ENCODE peak calls at places on chromosomes 5 and 9, in four cellular contexts. Q is A549, H is SK-N-SH, E is K562. K is an unnamed sample.

GRCh38 chr9:100911273-100911672 is 117.3 kb upstream of the PLPPR1 start:
- DNase-seq in Q (no peak), E (no peak), H (no peak), K (no peak)

GRCh38 chr5:181133610-181134231 is 2.8 kb upstream of the OR2V1 start:
- DNase-seq in H (no peak), Q (peak), E (peak), K (peak)

GRCh38 chr9:134333874-134334581 is 7.8 kb downstream of the RXRA start:
- DNase-seq in Q (no peak), H (no peak), E (no peak), K (no peak)

GRCh38 chr5:177124486-177124991 is 9.0 kb upstream of the NSD1 start:
- DNase-seq in H (no peak), E (peak), Q (no peak), K (no peak)

GRCh38 chr9:81410201-81410600 is 279.1 kb downstream of the TLE1 start:
- DNase-seq in Q (peak), H (no peak), E (no peak), K (peak)

GRCh38 chr9:73838871-73839270 is 658.3 kb upstream of the RORB start:
- DNase-seq in H (no peak), E (no peak), Q (no peak), K (no peak)

GRCh38 chr5:94830520-94830919 is 212.1 kb downstream of the SLF1 start:
- DNase-seq in Q (no peak), H (peak), E (peak), K (no peak)

GRCh38 chr5:138468966-138469539 is 3.8 kb downstream of the EGR1 start:
- DNase-seq in H (no peak), Q (no peak), E (no peak), K (peak)

GRCh38 chr9:87285183-87285582 is 212.5 kb upstream of the DAPK1 start:
- DNase-seq in Q (no peak), E (no peak), H (peak), K (peak)

GRCh38 chr9:93130861-93131481 is 3.1 kb downstream of the NINJ1 start:
- DNase-seq in H (no peak), E (no peak), Q (no peak), K (no peak)

GRCh38 chr9:20642045-20642444 is 19.7 kb upstream of the MLLT3 start:
- DNase-seq in H (no peak), E (no peak), Q (no peak), K (no peak)

GRCh38 chr5:156846914-156847313 is 3.2 kb upstream of the PPP1R2B start:
- DNase-seq in E (no peak), Q (no peak), H (no peak), K (no peak)

GRCh38 chr5:113451797-113452196 is 17.0 kb upstream of the TSSK1B start:
- DNase-seq in Q (no peak), E (no peak), H (no peak), K (no peak)

GRCh38 chr5:16612007-16612406 is 4.8 kb downstream of the RETREG1 start:
- DNase-seq in Q (no peak), E (no peak), H (no peak), K (no peak)

GRCh38 chr5:116626272-116626723 is 51.7 kb upstream of the SEMA6A start:
- DNase-seq in H (no peak), Q (no peak), E (no peak), K (peak)

GRCh38 chr9:123894822-123895221 is 35.1 kb downstream of the DENND1A start:
- DNase-seq in E (no peak), Q (no peak), H (no peak), K (no peak)

GRCh38 chr5:1643651-1644392 is 120.1 kb upstream of the LPCAT1 start:
- DNase-seq in Q (peak), H (peak), E (no peak), K (no peak)

GRCh38 chr9:27467486-27467885 is 56.6 kb upstream of the IFNK start:
- DNase-seq in E (no peak), Q (no peak), H (no peak), K (no peak)

GRCh38 chr5:40681351-40682311 is 1.9 kb downstream of the PTGER4 start:
- DNase-seq in Q (no peak), H (peak), E (no peak), K (no peak)

GRCh38 chr5:132490484-132491367 is at the start of gene IRF1:
- DNase-seq in H (peak), Q (peak), E (peak), K (peak)

GRCh38 chr9:116112236-116112635 is 41.4 kb upstream of the PAPPA start:
- DNase-seq in Q (peak), H (no peak), E (no peak), K (peak)

GRCh38 chr5:111513175-111513520 is 813 bp upstream of the STARD4 start:
- DNase-seq in H (peak), Q (no peak), E (no peak), K (no peak)

GRCh38 chr5:179840321-179840720 is 18.3 kb downstream of the MRNIP start:
- DNase-seq in Q (no peak), E (no peak), H (no peak), K (no peak)

GRCh38 chr9:86960938-86961337 is 13.6 kb upstream of the GAS1 start:
- DNase-seq in E (no peak), H (no peak), Q (no peak), K (no peak)

GRCh38 chr5:138724470-138725146 is 28.6 kb upstream of the CTNNA1 start:
- DNase-seq in H (no peak), Q (no peak), E (no peak), K (no peak)

GRCh38 chr9:893843-894420 is 52.4 kb downstream of the DMRT1 start:
- DNase-seq in E (peak), H (peak), Q (peak), K (peak)

GRCh38 chr9:91758491-91758981 is 191.5 kb downstream of the ROR2 start:
- DNase-seq in H (peak), E (peak), Q (peak), K (peak)

GRCh38 chr5:150783422-150783928 is 4.9 kb downstream of the SMIM3 start:
- DNase-seq in Q (no peak), H (no peak), E (no peak), K (peak)

GRCh38 chr5:151095341-151096000 is 14.6 kb upstream of the TNIP1 start:
- DNase-seq in Q (no peak), E (peak), H (peak), K (no peak)

GRCh38 chr5:766666-767431 is 17.7 kb downstream of the ZDHHC11B start:
- DNase-seq in E (no peak), Q (no peak), H (peak), K (no peak)

GRCh38 chr9:4781408-4781807 is 11.3 kb upstream of the RCL1 start:
- DNase-seq in Q (no peak), E (no peak), H (no peak), K (no peak)

GRCh38 chr5:32474201-32474854 is 29.8 kb upstream of the ZFR start:
- DNase-seq in H (no peak), E (no peak), Q (no peak), K (no peak)

GRCh38 chr5:126446498-126447224 is 23.5 kb downstream of the GRAMD2B start:
- DNase-seq in Q (no peak), H (no peak), E (no peak), K (peak)

GRCh38 chr9:99606955-99607354 is 214.7 kb upstream of the NR4A3 start:
- DNase-seq in E (peak), Q (no peak), H (peak), K (no peak)

GRCh38 chr9:105026451-105026850 is 98.5 kb upstream of the ABCA1 start:
- DNase-seq in E (no peak), H (no peak), Q (no peak), K (peak)

GRCh38 chr9:18208166-18209059 is 265.5 kb upstream of the ADAMTSL1 start:
- DNase-seq in H (peak), Q (peak), E (no peak), K (peak)

GRCh38 chr5:108728566-108729305 is 19.0 kb upstream of the FER start:
- DNase-seq in E (peak), Q (no peak), H (peak), K (no peak)
- TF ChIP-seq SMC3 in E (no peak), Q (no peak), H (no peak), K (no peak)

GRCh38 chr5:148831590-148832565 is 5.5 kb downstream of the ADRB2 start:
- DNase-seq in E (no peak), Q (no peak), H (no peak), K (no peak)
- TF ChIP-seq SMC3 in E (no peak), Q (no peak), H (no peak), K (no peak)

GRCh38 chr9:128818099-128818838 is at the start of gene ENDOG:
- DNase-seq in E (peak), H (peak), Q (peak), K (peak)

GRCh38 chr9:128820665-128821583 is 2.6 kb downstream of the ENDOG start:
- DNase-seq in H (no peak), Q (no peak), E (no peak), K (no peak)

GRCh38 chr9:128821584-128822406 is 3.5 kb downstream of the ENDOG start:
- DNase-seq in H (no peak), E (no peak), Q (no peak), K (no peak)

GRCh38 chr9:128819716-128820664 is 1.7 kb downstream of the ENDOG start:
- DNase-seq in Q (no peak), H (peak), E (peak), K (no peak)

GRCh38 chr9:128818839-128819715 is 777 bp downstream of the ENDOG start:
- DNase-seq in Q (peak), E (peak), H (peak), K (no peak)
- TF ChIP-seq SMC3 in Q (no peak), E (peak), H (no peak), K (no peak)

GRCh38 chr9:69314547-69314946 is 10.5 kb upstream of the ENTREP1 start:
- DNase-seq in E (no peak), Q (no peak), H (no peak), K (no peak)
- TF ChIP-seq SMC3 in E (no peak), Q (no peak), H (no peak), K (no peak)

K was measured in IMR-90.